ENCODE peak calls at places on chromosomes 1 and 21, in six cellular contexts. K is SK-N-SH, L is K562, B is HepG2, O is H1, Z is GM12878. M is an unnamed sample.

GRCh38 chr1:151989131-151989868 is 4.4 kb downstream of the S100A10 start:
- DNase-seq in K (no peak), L (no peak), B (no peak), O (no peak), Z (no peak), M (no peak)

GRCh38 chr1:23864801-23865542 is 3.1 kb downstream of the FUCA1 start:
- DNase-seq in K (no peak), L (no peak), B (no peak), O (no peak), Z (no peak), M (no peak)

GRCh38 chr1:196774603-196775002 is at the start of gene CFHR3:
- DNase-seq in K (no peak), L (no peak), B (no peak), O (no peak), Z (no peak), M (no peak)

GRCh38 chr1:215761446-215761845 is 194.3 kb downstream of the KCTD3 start:
- DNase-seq in K (no peak), L (no peak), B (no peak), O (no peak), Z (no peak), M (no peak)

GRCh38 chr1:206719169-206719839 is 34.6 kb downstream of the MAPKAPK2 start:
- DNase-seq in K (no peak), L (no peak), B (no peak), O (no peak), Z (no peak), M (no peak)

GRCh38 chr1:218705911-218706893 is 361.1 kb downstream of the TGFB2 start:
- DNase-seq in K (no peak), L (no peak), B (peak; percentile 72), O (no peak), Z (no peak), M (no peak)

GRCh38 chr1:115545791-115546733 is 95.7 kb upstream of the VANGL1 start:
- DNase-seq in K (peak; percentile 55), L (peak; percentile 28), B (peak; percentile 60), O (peak; percentile 67), Z (no peak), M (no peak)

GRCh38 chr1:177368255-177368654 is 197.5 kb downstream of the BRINP2 start:
- DNase-seq in K (no peak), L (no peak), B (no peak), O (no peak), Z (no peak), M (no peak)

GRCh38 chr21:46094401-46095105 is 3.4 kb upstream of the COL6A2 start:
- DNase-seq in K (no peak), L (no peak), B (no peak), O (no peak), Z (no peak), M (no peak)

GRCh38 chr21:15978158-15978805 is 248.5 kb downstream of the USP25 start:
- DNase-seq in K (peak; percentile 22), L (no peak), B (no peak), O (no peak), Z (no peak), M (no peak)

GRCh38 chr1:11882814-11883538 is 24.2 kb upstream of the NPPB start:
- DNase-seq in K (peak; percentile 78), L (peak; percentile 98), B (peak; percentile 40), O (no peak), Z (no peak), M (peak; percentile 59)

GRCh38 chr1:15146971-15147376 is 6.6 kb upstream of the TMEM51 start:
- DNase-seq in K (no peak), L (no peak), B (no peak), O (no peak), Z (no peak), M (no peak)

GRCh38 chr1:159076753-159077656 is at the start of gene AIM2:
- DNase-seq in K (no peak), L (peak; percentile 75), B (no peak), O (no peak), Z (peak; percentile 97), M (peak; percentile 84)

GRCh38 chr1:247077234-247077633 is 1.4 kb downstream of the ZNF670 start:
- DNase-seq in K (no peak), L (no peak), B (no peak), O (no peak), Z (no peak), M (no peak)

GRCh38 chr1:18491168-18491567 is 10.4 kb downstream of the KLHDC7A start:
- DNase-seq in K (no peak), L (no peak), B (no peak), O (no peak), Z (peak; percentile 13), M (no peak)

GRCh38 chr1:106615473-106615872 is 441.0 kb upstream of the PRMT6 start:
- DNase-seq in K (no peak), L (no peak), B (no peak), O (no peak), Z (no peak), M (no peak)

GRCh38 chr1:201704439-201704792 is 124.5 kb upstream of the IPO9 start:
- DNase-seq in K (no peak), L (no peak), B (no peak), O (no peak), Z (no peak), M (no peak)

GRCh38 chr1:93871356-93871755 is 7.7 kb downstream of the DNTTIP2 start:
- DNase-seq in K (no peak), L (no peak), B (no peak), O (no peak), Z (no peak), M (no peak)

GRCh38 chr1:22753396-22754083 is 42.9 kb downstream of the EPHB2 start:
- DNase-seq in K (peak; percentile 77), L (no peak), B (no peak), O (no peak), Z (no peak), M (no peak)

GRCh38 chr1:3070304-3070653 is 1.3 kb downstream of the PRDM16 start:
- DNase-seq in K (no peak), L (no peak), B (no peak), O (peak; percentile 56), Z (no peak), M (no peak)

GRCh38 chr1:30425046-30425445 is 298.3 kb downstream of the MATN1 start:
- DNase-seq in K (no peak), L (no peak), B (no peak), O (no peak), Z (no peak), M (no peak)

GRCh38 chr21:43295016-43295958 is 126.5 kb downstream of the CRYAA start:
- DNase-seq in K (no peak), L (no peak), B (no peak), O (no peak), Z (no peak), M (no peak)

GRCh38 chr21:46168659-46169386 is 13.4 kb upstream of the FTCD start:
- DNase-seq in K (no peak), L (no peak), B (no peak), O (no peak), Z (no peak), M (no peak)

GRCh38 chr1:200525167-200526123 is 95.1 kb downstream of the KIF14 start:
- DNase-seq in K (no peak), L (no peak), B (no peak), O (no peak), Z (no peak), M (no peak)

GRCh38 chr21:38416791-38417190 is 81.5 kb downstream of the ERG start:
- DNase-seq in K (no peak), L (no peak), B (no peak), O (no peak), Z (no peak), M (peak; percentile 43)

GRCh38 chr1:41353744-41354143 is 7.5 kb upstream of the FOXO6 start:
- DNase-seq in K (no peak), L (no peak), B (no peak), O (peak; percentile 26), Z (peak; percentile 59), M (peak; percentile 94)

GRCh38 chr1:174800221-174800791 is 199.4 kb upstream of the CACYBP start:
- DNase-seq in K (peak; percentile 43), L (no peak), B (no peak), O (no peak), Z (no peak), M (no peak)

GRCh38 chr1:89547563-89548485 is 23.2 kb downstream of the LRRC8B start:
- DNase-seq in K (peak; percentile 30), L (no peak), B (peak; percentile 16), O (no peak), Z (no peak), M (no peak)

GRCh38 chr1:169044971-169045370 is 61.5 kb upstream of the ATP1B1 start:
- DNase-seq in K (no peak), L (no peak), B (no peak), O (no peak), Z (peak; percentile 81), M (peak; percentile 27)
- TF ChIP-seq GABPA in K (no peak), L (no peak), B (no peak), O (no peak), Z (no peak), M (no peak)

DNA sequence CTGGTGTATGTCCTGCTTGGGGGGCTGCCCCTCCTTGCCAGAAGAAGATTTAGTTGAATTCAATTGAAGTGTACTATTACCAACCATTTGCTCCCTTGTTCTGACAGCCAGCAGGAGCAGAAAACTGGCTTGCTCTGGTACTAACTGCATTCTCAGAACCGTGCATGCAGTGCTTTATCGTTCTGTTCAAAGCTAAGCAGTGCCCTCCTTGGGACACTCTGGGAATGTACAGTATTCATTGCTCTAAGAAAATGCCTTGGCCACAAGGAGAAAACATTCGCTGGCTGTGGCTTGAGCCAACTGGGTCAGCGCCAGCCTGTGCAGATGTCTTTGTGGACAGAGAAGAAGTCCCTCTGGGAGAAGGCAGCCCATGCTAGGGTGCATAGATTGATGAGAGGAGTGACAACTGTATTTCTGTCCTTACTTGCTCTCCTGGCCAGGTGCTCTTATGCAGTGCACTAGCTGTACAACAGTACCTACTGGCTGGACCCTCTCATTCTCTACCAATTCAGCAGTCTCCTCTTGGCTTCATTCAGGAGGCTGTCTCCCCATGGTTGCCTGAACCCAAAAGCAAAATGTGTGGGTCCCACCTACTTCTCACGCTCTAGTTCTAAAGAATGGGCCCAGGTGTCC is 61.5 kb upstream of the DIRAS3 start:
- DNase-seq in K (peak; percentile 44), L (no peak), B (no peak), O (peak; percentile 42), Z (no peak), M (no peak)
- TF ChIP-seq POLR2AphosphoS5 in K (no peak), L (no peak), B (no peak), O (no peak), Z (no peak), M (no peak)

DNA sequence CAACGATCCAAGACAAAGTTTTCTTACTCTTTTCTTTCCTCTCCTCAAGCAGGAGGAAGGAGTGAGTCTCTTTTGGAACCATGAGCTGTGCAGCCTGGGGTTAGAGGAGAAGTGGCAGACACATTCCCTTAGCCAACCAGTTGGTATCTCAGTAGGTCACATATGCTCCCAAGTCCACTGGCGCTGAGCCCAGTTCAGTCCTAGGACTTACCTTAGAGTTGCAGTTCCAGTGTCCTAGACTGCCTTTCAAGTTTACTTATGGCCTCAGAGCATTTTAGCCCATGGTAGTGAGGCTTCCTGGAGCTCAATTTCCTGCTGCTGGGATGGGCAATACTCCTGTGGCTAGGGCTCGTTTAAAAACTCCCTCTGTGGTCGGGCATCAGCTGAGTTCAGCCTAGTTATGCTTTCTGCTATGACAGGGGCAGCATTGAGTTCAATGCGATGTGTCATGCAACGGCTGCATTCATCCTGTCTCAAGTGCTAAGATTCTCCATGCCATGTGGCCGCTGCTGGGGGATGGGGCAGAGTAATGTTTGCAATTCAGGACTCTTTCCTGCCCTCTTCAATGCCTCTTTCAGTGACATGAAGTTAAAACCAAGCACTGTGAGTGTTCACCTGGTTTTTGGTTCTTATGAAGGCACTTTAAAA is 103.8 kb downstream of the LRRC7 start:
- DNase-seq in K (no peak), L (no peak), B (no peak), O (no peak), Z (no peak), M (no peak)
- TF ChIP-seq GABPA in K (no peak), L (no peak), B (no peak), O (no peak), Z (no peak), M (no peak)

GRCh38 chr1:1858382-1859086 is 32.4 kb downstream of the GNB1 start:
- DNase-seq in K (peak; percentile 89), L (peak; percentile 70), B (peak; percentile 62), O (no peak), Z (no peak), M (no peak)
- TF ChIP-seq POLR2AphosphoS5 in K (no peak), L (no peak), B (no peak), O (no peak), Z (no peak), M (no peak)